ENCODE peak calls at places on chromosomes 2 and 18, in ten cellular contexts. One of them, this sample, is unnamed.

GRCh38 chr2:96110621-96111256 is 5.6 kb downstream of the ADRA2B start:
- DNase-seq in cardiac fibroblast: no peak
- DNase-seq in stimulated activated CD8-positive, alpha-beta memory T cell treated with anti-CD3 and anti-CD28 coated beads, Interleukin-7, amount 100 ng/mL, for 1 hour: no peak
- DNase-seq in head of caudate nucleus: no peak
- DNase-seq in hepatic stellate cell: no peak
- DNase-seq in choroid plexus epithelial cell: no peak
- DNase-seq in stimulated activated CD4-positive, alpha-beta T cell treated with anti-CD3 and anti-CD28 coated beads, Interleukin-1b, Interleukin-23, amount 100 ng/mL, for 4 hours: no peak
- DNase-seq in CD4-positive, alpha-beta memory T cell: no peak
- DNase-seq in AG10803: no peak
- DNase-seq in activated naive CD8-positive, alpha-beta T cell treated with anti-CD3 and anti-CD28 coated beads for 36 hours: no peak
- DNase-seq in this sample: no peak

GRCh38 chr18:34738173-34738894 is 28.2 kb downstream of the DTNA start:
- DNase-seq in choroid plexus epithelial cell: peak; percentile 45
- DNase-seq in cardiac fibroblast: peak; percentile 11
- DNase-seq in activated naive CD8-positive, alpha-beta T cell treated with anti-CD3 and anti-CD28 coated beads for 36 hours: no peak
- DNase-seq in CD4-positive, alpha-beta memory T cell: no peak
- DNase-seq in stimulated activated CD4-positive, alpha-beta T cell treated with anti-CD3 and anti-CD28 coated beads, Interleukin-1b, Interleukin-23, amount 100 ng/mL, for 4 hours: no peak
- DNase-seq in stimulated activated CD8-positive, alpha-beta memory T cell treated with anti-CD3 and anti-CD28 coated beads, Interleukin-7, amount 100 ng/mL, for 1 hour: no peak
- DNase-seq in AG10803: no peak
- DNase-seq in hepatic stellate cell: no peak
- DNase-seq in head of caudate nucleus: peak; percentile 49
- DNase-seq in this sample: no peak

GRCh38 chr18:9950289-9951016 is 36.6 kb downstream of the VAPA start:
- DNase-seq in choroid plexus epithelial cell: peak; percentile 82
- DNase-seq in CD4-positive, alpha-beta memory T cell: no peak
- DNase-seq in AG10803: peak; percentile 37
- DNase-seq in hepatic stellate cell: no peak
- DNase-seq in head of caudate nucleus: no peak
- DNase-seq in activated naive CD8-positive, alpha-beta T cell treated with anti-CD3 and anti-CD28 coated beads for 36 hours: no peak
- DNase-seq in cardiac fibroblast: peak; percentile 70
- DNase-seq in stimulated activated CD8-positive, alpha-beta memory T cell treated with anti-CD3 and anti-CD28 coated beads, Interleukin-7, amount 100 ng/mL, for 1 hour: no peak
- DNase-seq in stimulated activated CD4-positive, alpha-beta T cell treated with anti-CD3 and anti-CD28 coated beads, Interleukin-1b, Interleukin-23, amount 100 ng/mL, for 4 hours: no peak
- DNase-seq in this sample: no peak

GRCh38 chr2:25279091-25279651 is 62.6 kb downstream of the DNMT3A start:
- DNase-seq in stimulated activated CD8-positive, alpha-beta memory T cell treated with anti-CD3 and anti-CD28 coated beads, Interleukin-7, amount 100 ng/mL, for 1 hour: no peak
- DNase-seq in CD4-positive, alpha-beta memory T cell: no peak
- DNase-seq in AG10803: peak; percentile 28
- DNase-seq in choroid plexus epithelial cell: no peak
- DNase-seq in stimulated activated CD4-positive, alpha-beta T cell treated with anti-CD3 and anti-CD28 coated beads, Interleukin-1b, Interleukin-23, amount 100 ng/mL, for 4 hours: no peak
- DNase-seq in hepatic stellate cell: no peak
- DNase-seq in cardiac fibroblast: peak; percentile 48
- DNase-seq in head of caudate nucleus: peak; percentile 72
- DNase-seq in activated naive CD8-positive, alpha-beta T cell treated with anti-CD3 and anti-CD28 coated beads for 36 hours: no peak
- DNase-seq in this sample: peak; percentile 24

GRCh38 chr18:28494151-28494550 is 317.2 kb upstream of the CDH2 start:
- DNase-seq in hepatic stellate cell: no peak
- DNase-seq in cardiac fibroblast: peak; percentile 52
- DNase-seq in choroid plexus epithelial cell: peak; percentile 82
- DNase-seq in AG10803: peak; percentile 91
- DNase-seq in stimulated activated CD8-positive, alpha-beta memory T cell treated with anti-CD3 and anti-CD28 coated beads, Interleukin-7, amount 100 ng/mL, for 1 hour: no peak
- DNase-seq in CD4-positive, alpha-beta memory T cell: no peak
- DNase-seq in stimulated activated CD4-positive, alpha-beta T cell treated with anti-CD3 and anti-CD28 coated beads, Interleukin-1b, Interleukin-23, amount 100 ng/mL, for 4 hours: no peak
- DNase-seq in activated naive CD8-positive, alpha-beta T cell treated with anti-CD3 and anti-CD28 coated beads for 36 hours: no peak
- DNase-seq in head of caudate nucleus: no peak
- DNase-seq in this sample: no peak

GRCh38 chr18:49985246-49985645 is 171.9 kb upstream of the ACAA2 start:
- DNase-seq in stimulated activated CD4-positive, alpha-beta T cell treated with anti-CD3 and anti-CD28 coated beads, Interleukin-1b, Interleukin-23, amount 100 ng/mL, for 4 hours: no peak
- DNase-seq in CD4-positive, alpha-beta memory T cell: no peak
- DNase-seq in choroid plexus epithelial cell: no peak
- DNase-seq in head of caudate nucleus: no peak
- DNase-seq in stimulated activated CD8-positive, alpha-beta memory T cell treated with anti-CD3 and anti-CD28 coated beads, Interleukin-7, amount 100 ng/mL, for 1 hour: no peak
- DNase-seq in cardiac fibroblast: no peak
- DNase-seq in activated naive CD8-positive, alpha-beta T cell treated with anti-CD3 and anti-CD28 coated beads for 36 hours: no peak
- DNase-seq in AG10803: no peak
- DNase-seq in hepatic stellate cell: no peak
- DNase-seq in this sample: no peak

GRCh38 chr2:233419626-233420431 is 65.5 kb downstream of the DGKD start:
- DNase-seq in cardiac fibroblast: peak; percentile 45
- DNase-seq in CD4-positive, alpha-beta memory T cell: peak; percentile 61
- DNase-seq in head of caudate nucleus: no peak
- DNase-seq in stimulated activated CD4-positive, alpha-beta T cell treated with anti-CD3 and anti-CD28 coated beads, Interleukin-1b, Interleukin-23, amount 100 ng/mL, for 4 hours: no peak
- DNase-seq in activated naive CD8-positive, alpha-beta T cell treated with anti-CD3 and anti-CD28 coated beads for 36 hours: peak; percentile 73
- DNase-seq in stimulated activated CD8-positive, alpha-beta memory T cell treated with anti-CD3 and anti-CD28 coated beads, Interleukin-7, amount 100 ng/mL, for 1 hour: no peak
- DNase-seq in AG10803: no peak
- DNase-seq in choroid plexus epithelial cell: peak; percentile 26
- DNase-seq in hepatic stellate cell: no peak
- DNase-seq in this sample: no peak

GRCh38 chr18:44792456-44793080 is 111.9 kb downstream of the SETBP1 start:
- DNase-seq in CD4-positive, alpha-beta memory T cell: no peak
- DNase-seq in stimulated activated CD4-positive, alpha-beta T cell treated with anti-CD3 and anti-CD28 coated beads, Interleukin-1b, Interleukin-23, amount 100 ng/mL, for 4 hours: no peak
- DNase-seq in stimulated activated CD8-positive, alpha-beta memory T cell treated with anti-CD3 and anti-CD28 coated beads, Interleukin-7, amount 100 ng/mL, for 1 hour: no peak
- DNase-seq in choroid plexus epithelial cell: no peak
- DNase-seq in head of caudate nucleus: no peak
- DNase-seq in AG10803: peak; percentile 28
- DNase-seq in activated naive CD8-positive, alpha-beta T cell treated with anti-CD3 and anti-CD28 coated beads for 36 hours: no peak
- DNase-seq in cardiac fibroblast: peak; percentile 27
- DNase-seq in hepatic stellate cell: peak; percentile 22
- DNase-seq in this sample: no peak

GRCh38 chr2:27407798-27408491 is 1.4 kb downstream of the PPM1G start:
- DNase-seq in activated naive CD8-positive, alpha-beta T cell treated with anti-CD3 and anti-CD28 coated beads for 36 hours: no peak
- DNase-seq in stimulated activated CD4-positive, alpha-beta T cell treated with anti-CD3 and anti-CD28 coated beads, Interleukin-1b, Interleukin-23, amount 100 ng/mL, for 4 hours: no peak
- DNase-seq in hepatic stellate cell: peak; percentile 39
- DNase-seq in AG10803: peak; percentile 40
- DNase-seq in stimulated activated CD8-positive, alpha-beta memory T cell treated with anti-CD3 and anti-CD28 coated beads, Interleukin-7, amount 100 ng/mL, for 1 hour: no peak
- DNase-seq in CD4-positive, alpha-beta memory T cell: no peak
- DNase-seq in head of caudate nucleus: peak; percentile 13
- DNase-seq in cardiac fibroblast: peak; percentile 68
- DNase-seq in choroid plexus epithelial cell: peak; percentile 74
- DNase-seq in this sample: no peak

GRCh38 chr2:53036196-53036595 is 731.4 kb upstream of the CHAC2 start:
- DNase-seq in stimulated activated CD8-positive, alpha-beta memory T cell treated with anti-CD3 and anti-CD28 coated beads, Interleukin-7, amount 100 ng/mL, for 1 hour: no peak
- DNase-seq in activated naive CD8-positive, alpha-beta T cell treated with anti-CD3 and anti-CD28 coated beads for 36 hours: no peak
- DNase-seq in CD4-positive, alpha-beta memory T cell: no peak
- DNase-seq in AG10803: peak; percentile 68
- DNase-seq in cardiac fibroblast: peak; percentile 5
- DNase-seq in hepatic stellate cell: no peak
- DNase-seq in head of caudate nucleus: no peak
- DNase-seq in stimulated activated CD4-positive, alpha-beta T cell treated with anti-CD3 and anti-CD28 coated beads, Interleukin-1b, Interleukin-23, amount 100 ng/mL, for 4 hours: no peak
- DNase-seq in choroid plexus epithelial cell: peak; percentile 25
- DNase-seq in this sample: no peak

GRCh38 chr2:173652311-173652710 is 297.6 kb downstream of the CDCA7 start:
- DNase-seq in activated naive CD8-positive, alpha-beta T cell treated with anti-CD3 and anti-CD28 coated beads for 36 hours: no peak
- DNase-seq in cardiac fibroblast: peak; percentile 91
- DNase-seq in AG10803: peak; percentile 92
- DNase-seq in CD4-positive, alpha-beta memory T cell: no peak
- DNase-seq in stimulated activated CD4-positive, alpha-beta T cell treated with anti-CD3 and anti-CD28 coated beads, Interleukin-1b, Interleukin-23, amount 100 ng/mL, for 4 hours: no peak
- DNase-seq in head of caudate nucleus: no peak
- DNase-seq in hepatic stellate cell: peak; percentile 40
- DNase-seq in choroid plexus epithelial cell: peak; percentile 87
- DNase-seq in stimulated activated CD8-positive, alpha-beta memory T cell treated with anti-CD3 and anti-CD28 coated beads, Interleukin-7, amount 100 ng/mL, for 1 hour: no peak
- DNase-seq in this sample: no peak

GRCh38 chr2:140600116-140600515 is 1530.7 kb downstream of the LRP1B start:
- DNase-seq in AG10803: peak; percentile 13
- DNase-seq in stimulated activated CD4-positive, alpha-beta T cell treated with anti-CD3 and anti-CD28 coated beads, Interleukin-1b, Interleukin-23, amount 100 ng/mL, for 4 hours: no peak
- DNase-seq in stimulated activated CD8-positive, alpha-beta memory T cell treated with anti-CD3 and anti-CD28 coated beads, Interleukin-7, amount 100 ng/mL, for 1 hour: no peak
- DNase-seq in choroid plexus epithelial cell: peak; percentile 83
- DNase-seq in head of caudate nucleus: no peak
- DNase-seq in activated naive CD8-positive, alpha-beta T cell treated with anti-CD3 and anti-CD28 coated beads for 36 hours: no peak
- DNase-seq in hepatic stellate cell: no peak
- DNase-seq in CD4-positive, alpha-beta memory T cell: no peak
- DNase-seq in cardiac fibroblast: peak; percentile 66
- DNase-seq in this sample: no peak

GRCh38 chr18:22681912-22682311 is 251.2 kb upstream of the RBBP8 start:
- DNase-seq in choroid plexus epithelial cell: no peak
- DNase-seq in head of caudate nucleus: no peak
- DNase-seq in activated naive CD8-positive, alpha-beta T cell treated with anti-CD3 and anti-CD28 coated beads for 36 hours: no peak
- DNase-seq in stimulated activated CD4-positive, alpha-beta T cell treated with anti-CD3 and anti-CD28 coated beads, Interleukin-1b, Interleukin-23, amount 100 ng/mL, for 4 hours: no peak
- DNase-seq in AG10803: no peak
- DNase-seq in CD4-positive, alpha-beta memory T cell: no peak
- DNase-seq in stimulated activated CD8-positive, alpha-beta memory T cell treated with anti-CD3 and anti-CD28 coated beads, Interleukin-7, amount 100 ng/mL, for 1 hour: no peak
- DNase-seq in hepatic stellate cell: no peak
- DNase-seq in cardiac fibroblast: no peak
- DNase-seq in this sample: no peak

GRCh38 chr2:217847552-217848350 is 155.0 kb downstream of the TNS1 start:
- DNase-seq in cardiac fibroblast: no peak
- DNase-seq in CD4-positive, alpha-beta memory T cell: no peak
- DNase-seq in activated naive CD8-positive, alpha-beta T cell treated with anti-CD3 and anti-CD28 coated beads for 36 hours: no peak
- DNase-seq in head of caudate nucleus: no peak
- DNase-seq in AG10803: no peak
- DNase-seq in choroid plexus epithelial cell: no peak
- DNase-seq in stimulated activated CD4-positive, alpha-beta T cell treated with anti-CD3 and anti-CD28 coated beads, Interleukin-1b, Interleukin-23, amount 100 ng/mL, for 4 hours: no peak
- DNase-seq in stimulated activated CD8-positive, alpha-beta memory T cell treated with anti-CD3 and anti-CD28 coated beads, Interleukin-7, amount 100 ng/mL, for 1 hour: no peak
- DNase-seq in hepatic stellate cell: no peak
- DNase-seq in this sample: no peak

GRCh38 chr18:36333418-36333817 is 35.9 kb downstream of the FHOD3 start:
- DNase-seq in head of caudate nucleus: no peak
- DNase-seq in AG10803: peak; percentile 97
- DNase-seq in choroid plexus epithelial cell: no peak
- DNase-seq in activated naive CD8-positive, alpha-beta T cell treated with anti-CD3 and anti-CD28 coated beads for 36 hours: no peak
- DNase-seq in stimulated activated CD4-positive, alpha-beta T cell treated with anti-CD3 and anti-CD28 coated beads, Interleukin-1b, Interleukin-23, amount 100 ng/mL, for 4 hours: no peak
- DNase-seq in CD4-positive, alpha-beta memory T cell: no peak
- DNase-seq in cardiac fibroblast: peak; percentile 70
- DNase-seq in hepatic stellate cell: no peak
- DNase-seq in stimulated activated CD8-positive, alpha-beta memory T cell treated with anti-CD3 and anti-CD28 coated beads, Interleukin-7, amount 100 ng/mL, for 1 hour: no peak
- DNase-seq in this sample: no peak

GRCh38 chr18:58449366-58449935 is 179.4 kb downstream of the ALPK2 start:
- DNase-seq in activated naive CD8-positive, alpha-beta T cell treated with anti-CD3 and anti-CD28 coated beads for 36 hours: no peak
- DNase-seq in AG10803: no peak
- DNase-seq in cardiac fibroblast: no peak
- DNase-seq in hepatic stellate cell: no peak
- DNase-seq in stimulated activated CD4-positive, alpha-beta T cell treated with anti-CD3 and anti-CD28 coated beads, Interleukin-1b, Interleukin-23, amount 100 ng/mL, for 4 hours: no peak
- DNase-seq in head of caudate nucleus: no peak
- DNase-seq in choroid plexus epithelial cell: no peak
- DNase-seq in stimulated activated CD8-positive, alpha-beta memory T cell treated with anti-CD3 and anti-CD28 coated beads, Interleukin-7, amount 100 ng/mL, for 1 hour: no peak
- DNase-seq in CD4-positive, alpha-beta memory T cell: no peak
- DNase-seq in this sample: no peak

GRCh38 chr18:37084912-37085311 is 256.0 kb downstream of the KIAA1328 start:
- DNase-seq in stimulated activated CD4-positive, alpha-beta T cell treated with anti-CD3 and anti-CD28 coated beads, Interleukin-1b, Interleukin-23, amount 100 ng/mL, for 4 hours: no peak
- DNase-seq in choroid plexus epithelial cell: no peak
- DNase-seq in hepatic stellate cell: no peak
- DNase-seq in AG10803: no peak
- DNase-seq in stimulated activated CD8-positive, alpha-beta memory T cell treated with anti-CD3 and anti-CD28 coated beads, Interleukin-7, amount 100 ng/mL, for 1 hour: no peak
- DNase-seq in cardiac fibroblast: no peak
- DNase-seq in activated naive CD8-positive, alpha-beta T cell treated with anti-CD3 and anti-CD28 coated beads for 36 hours: no peak
- DNase-seq in CD4-positive, alpha-beta memory T cell: no peak
- DNase-seq in head of caudate nucleus: no peak
- DNase-seq in this sample: no peak

GRCh38 chr2:157565550-157565949 is 63.1 kb downstream of the ACVR1C start:
- DNase-seq in stimulated activated CD4-positive, alpha-beta T cell treated with anti-CD3 and anti-CD28 coated beads, Interleukin-1b, Interleukin-23, amount 100 ng/mL, for 4 hours: no peak
- DNase-seq in hepatic stellate cell: no peak
- DNase-seq in AG10803: no peak
- DNase-seq in head of caudate nucleus: no peak
- DNase-seq in stimulated activated CD8-positive, alpha-beta memory T cell treated with anti-CD3 and anti-CD28 coated beads, Interleukin-7, amount 100 ng/mL, for 1 hour: no peak
- DNase-seq in choroid plexus epithelial cell: no peak
- DNase-seq in CD4-positive, alpha-beta memory T cell: no peak
- DNase-seq in activated naive CD8-positive, alpha-beta T cell treated with anti-CD3 and anti-CD28 coated beads for 36 hours: no peak
- DNase-seq in cardiac fibroblast: no peak
- DNase-seq in this sample: no peak

GRCh38 chr18:52694804-52695203 is 354.8 kb downstream of the DCC start:
- DNase-seq in stimulated activated CD8-positive, alpha-beta memory T cell treated with anti-CD3 and anti-CD28 coated beads, Interleukin-7, amount 100 ng/mL, for 1 hour: no peak
- DNase-seq in head of caudate nucleus: peak; percentile 74
- DNase-seq in cardiac fibroblast: peak; percentile 2
- DNase-seq in stimulated activated CD4-positive, alpha-beta T cell treated with anti-CD3 and anti-CD28 coated beads, Interleukin-1b, Interleukin-23, amount 100 ng/mL, for 4 hours: no peak
- DNase-seq in choroid plexus epithelial cell: peak; percentile 24
- DNase-seq in AG10803: no peak
- DNase-seq in activated naive CD8-positive, alpha-beta T cell treated with anti-CD3 and anti-CD28 coated beads for 36 hours: no peak
- DNase-seq in CD4-positive, alpha-beta memory T cell: no peak
- DNase-seq in hepatic stellate cell: peak; percentile 2
- DNase-seq in this sample: no peak

GRCh38 chr2:172087780-172088244 is 2.5 kb downstream of the DLX1 start:
- DNase-seq in stimulated activated CD8-positive, alpha-beta memory T cell treated with anti-CD3 and anti-CD28 coated beads, Interleukin-7, amount 100 ng/mL, for 1 hour: no peak
- DNase-seq in AG10803: no peak
- DNase-seq in head of caudate nucleus: no peak
- DNase-seq in stimulated activated CD4-positive, alpha-beta T cell treated with anti-CD3 and anti-CD28 coated beads, Interleukin-1b, Interleukin-23, amount 100 ng/mL, for 4 hours: no peak
- DNase-seq in cardiac fibroblast: no peak
- DNase-seq in activated naive CD8-positive, alpha-beta T cell treated with anti-CD3 and anti-CD28 coated beads for 36 hours: no peak
- DNase-seq in CD4-positive, alpha-beta memory T cell: peak; percentile 12
- DNase-seq in choroid plexus epithelial cell: no peak
- DNase-seq in hepatic stellate cell: no peak
- DNase-seq in this sample: no peak

GRCh38 chr2:121087117-121087516 is 197.9 kb downstream of the TFCP2L1 start:
- DNase-seq in stimulated activated CD8-positive, alpha-beta memory T cell treated with anti-CD3 and anti-CD28 coated beads, Interleukin-7, amount 100 ng/mL, for 1 hour: no peak
- DNase-seq in choroid plexus epithelial cell: no peak
- DNase-seq in hepatic stellate cell: no peak
- DNase-seq in CD4-positive, alpha-beta memory T cell: no peak
- DNase-seq in stimulated activated CD4-positive, alpha-beta T cell treated with anti-CD3 and anti-CD28 coated beads, Interleukin-1b, Interleukin-23, amount 100 ng/mL, for 4 hours: no peak
- DNase-seq in AG10803: no peak
- DNase-seq in cardiac fibroblast: no peak
- DNase-seq in activated naive CD8-positive, alpha-beta T cell treated with anti-CD3 and anti-CD28 coated beads for 36 hours: no peak
- DNase-seq in head of caudate nucleus: no peak
- DNase-seq in this sample: no peak

GRCh38 chr2:101999122-101999789 is 7.5 kb downstream of the IL1R2 start:
- DNase-seq in head of caudate nucleus: no peak
- DNase-seq in stimulated activated CD4-positive, alpha-beta T cell treated with anti-CD3 and anti-CD28 coated beads, Interleukin-1b, Interleukin-23, amount 100 ng/mL, for 4 hours: no peak
- DNase-seq in stimulated activated CD8-positive, alpha-beta memory T cell treated with anti-CD3 and anti-CD28 coated beads, Interleukin-7, amount 100 ng/mL, for 1 hour: no peak
- DNase-seq in choroid plexus epithelial cell: peak; percentile 57
- DNase-seq in CD4-positive, alpha-beta memory T cell: no peak
- DNase-seq in hepatic stellate cell: no peak
- DNase-seq in AG10803: no peak
- DNase-seq in activated naive CD8-positive, alpha-beta T cell treated with anti-CD3 and anti-CD28 coated beads for 36 hours: no peak
- DNase-seq in cardiac fibroblast: peak; percentile 44
- DNase-seq in this sample: no peak

GRCh38 chr2:167342769-167343168 is 454.5 kb downstream of the XIRP2 start:
- DNase-seq in choroid plexus epithelial cell: peak; percentile 55
- DNase-seq in activated naive CD8-positive, alpha-beta T cell treated with anti-CD3 and anti-CD28 coated beads for 36 hours: no peak
- DNase-seq in stimulated activated CD4-positive, alpha-beta T cell treated with anti-CD3 and anti-CD28 coated beads, Interleukin-1b, Interleukin-23, amount 100 ng/mL, for 4 hours: no peak
- DNase-seq in hepatic stellate cell: no peak
- DNase-seq in head of caudate nucleus: no peak
- DNase-seq in stimulated activated CD8-positive, alpha-beta memory T cell treated with anti-CD3 and anti-CD28 coated beads, Interleukin-7, amount 100 ng/mL, for 1 hour: no peak
- DNase-seq in CD4-positive, alpha-beta memory T cell: no peak
- DNase-seq in cardiac fibroblast: no peak
- DNase-seq in AG10803: no peak
- DNase-seq in this sample: no peak

GRCh38 chr2:172596776-172597175 is 40.9 kb downstream of the PDK1 start:
- DNase-seq in AG10803: no peak
- DNase-seq in stimulated activated CD4-positive, alpha-beta T cell treated with anti-CD3 and anti-CD28 coated beads, Interleukin-1b, Interleukin-23, amount 100 ng/mL, for 4 hours: no peak
- DNase-seq in choroid plexus epithelial cell: no peak
- DNase-seq in activated naive CD8-positive, alpha-beta T cell treated with anti-CD3 and anti-CD28 coated beads for 36 hours: no peak
- DNase-seq in hepatic stellate cell: no peak
- DNase-seq in cardiac fibroblast: no peak
- DNase-seq in CD4-positive, alpha-beta memory T cell: no peak
- DNase-seq in head of caudate nucleus: no peak
- DNase-seq in stimulated activated CD8-positive, alpha-beta memory T cell treated with anti-CD3 and anti-CD28 coated beads, Interleukin-7, amount 100 ng/mL, for 1 hour: no peak
- DNase-seq in this sample: no peak

GRCh38 chr2:157784169-157784822 is 91.8 kb downstream of the ACVR1 start:
- DNase-seq in CD4-positive, alpha-beta memory T cell: peak; percentile 15
- DNase-seq in activated naive CD8-positive, alpha-beta T cell treated with anti-CD3 and anti-CD28 coated beads for 36 hours: no peak
- DNase-seq in AG10803: no peak
- DNase-seq in stimulated activated CD4-positive, alpha-beta T cell treated with anti-CD3 and anti-CD28 coated beads, Interleukin-1b, Interleukin-23, amount 100 ng/mL, for 4 hours: no peak
- DNase-seq in head of caudate nucleus: peak; percentile 48
- DNase-seq in stimulated activated CD8-positive, alpha-beta memory T cell treated with anti-CD3 and anti-CD28 coated beads, Interleukin-7, amount 100 ng/mL, for 1 hour: no peak
- DNase-seq in hepatic stellate cell: no peak
- DNase-seq in choroid plexus epithelial cell: peak; percentile 68
- DNase-seq in cardiac fibroblast: peak; percentile 44
- DNase-seq in this sample: no peak

GRCh38 chr2:104849618-104850097 is 4.3 kb upstream of the POU3F3 start:
- DNase-seq in choroid plexus epithelial cell: peak; percentile 84
- DNase-seq in head of caudate nucleus: peak; percentile 94
- DNase-seq in activated naive CD8-positive, alpha-beta T cell treated with anti-CD3 and anti-CD28 coated beads for 36 hours: peak; percentile 56
- DNase-seq in CD4-positive, alpha-beta memory T cell: no peak
- DNase-seq in cardiac fibroblast: peak; percentile 71
- DNase-seq in stimulated activated CD8-positive, alpha-beta memory T cell treated with anti-CD3 and anti-CD28 coated beads, Interleukin-7, amount 100 ng/mL, for 1 hour: peak; percentile 36
- DNase-seq in hepatic stellate cell: peak; percentile 47
- DNase-seq in AG10803: peak; percentile 60
- DNase-seq in stimulated activated CD4-positive, alpha-beta T cell treated with anti-CD3 and anti-CD28 coated beads, Interleukin-1b, Interleukin-23, amount 100 ng/mL, for 4 hours: peak; percentile 59
- DNase-seq in this sample: no peak

GRCh38 chr2:181667234-181667633 is 10.3 kb upstream of the CERKL start:
- DNase-seq in stimulated activated CD8-positive, alpha-beta memory T cell treated with anti-CD3 and anti-CD28 coated beads, Interleukin-7, amount 100 ng/mL, for 1 hour: no peak
- DNase-seq in head of caudate nucleus: no peak
- DNase-seq in AG10803: no peak
- DNase-seq in CD4-positive, alpha-beta memory T cell: no peak
- DNase-seq in choroid plexus epithelial cell: no peak
- DNase-seq in cardiac fibroblast: no peak
- DNase-seq in activated naive CD8-positive, alpha-beta T cell treated with anti-CD3 and anti-CD28 coated beads for 36 hours: no peak
- DNase-seq in stimulated activated CD4-positive, alpha-beta T cell treated with anti-CD3 and anti-CD28 coated beads, Interleukin-1b, Interleukin-23, amount 100 ng/mL, for 4 hours: no peak
- DNase-seq in hepatic stellate cell: no peak
- DNase-seq in this sample: no peak

GRCh38 chr2:232318175-232318855 is 60.2 kb upstream of the ALPP start:
- DNase-seq in stimulated activated CD4-positive, alpha-beta T cell treated with anti-CD3 and anti-CD28 coated beads, Interleukin-1b, Interleukin-23, amount 100 ng/mL, for 4 hours: no peak
- DNase-seq in choroid plexus epithelial cell: no peak
- DNase-seq in activated naive CD8-positive, alpha-beta T cell treated with anti-CD3 and anti-CD28 coated beads for 36 hours: no peak
- DNase-seq in AG10803: no peak
- DNase-seq in head of caudate nucleus: no peak
- DNase-seq in stimulated activated CD8-positive, alpha-beta memory T cell treated with anti-CD3 and anti-CD28 coated beads, Interleukin-7, amount 100 ng/mL, for 1 hour: no peak
- DNase-seq in hepatic stellate cell: no peak
- DNase-seq in cardiac fibroblast: no peak
- DNase-seq in CD4-positive, alpha-beta memory T cell: no peak
- DNase-seq in this sample: no peak

This sample was measured in esophagus squamous epithelium.